ENCODE peak calls at places on chromosomes 11 and 22, in nine cellular contexts. One of them, this sample, is unnamed.

GRCh38 chr22:48156603-48157355 is 1394.3 kb downstream of the TBC1D22A start:
- DNase-seq in CD8-positive, alpha-beta T cell: no peak
- DNase-seq in heart right ventricle: no peak
- DNase-seq in GM13977: no peak
- DNase-seq in mesothelial cell of epicardium: no peak
- DNase-seq in fibroblast of the aortic adventitia: no peak
- DNase-seq in fibroblast of lung: no peak
- DNase-seq in lower leg skin: no peak
- DNase-seq in left ventricle myocardium inferior: no peak
- DNase-seq in this sample: no peak

GRCh38 chr11:120023551-120023950 is 114.4 kb downstream of the TRIM29 start:
- DNase-seq in CD8-positive, alpha-beta T cell: no peak
- DNase-seq in heart right ventricle: no peak
- DNase-seq in GM13977: no peak
- DNase-seq in mesothelial cell of epicardium: no peak
- DNase-seq in fibroblast of the aortic adventitia: no peak
- DNase-seq in fibroblast of lung: no peak
- DNase-seq in lower leg skin: no peak
- DNase-seq in left ventricle myocardium inferior: no peak
- DNase-seq in this sample: no peak

GRCh38 chr22:39462443-39463147 is 5.8 kb downstream of the MGAT3 start:
- DNase-seq in CD8-positive, alpha-beta T cell: no peak
- DNase-seq in heart right ventricle: peak; percentile 74
- DNase-seq in GM13977: peak; percentile 57
- DNase-seq in mesothelial cell of epicardium: no peak
- DNase-seq in fibroblast of the aortic adventitia: no peak
- DNase-seq in fibroblast of lung: no peak
- DNase-seq in lower leg skin: no peak
- DNase-seq in left ventricle myocardium inferior: peak; percentile 63
- DNase-seq in this sample: no peak

GRCh38 chr11:17547051-17547577 is at the start of gene OTOG:
- DNase-seq in CD8-positive, alpha-beta T cell: no peak
- DNase-seq in heart right ventricle: no peak
- DNase-seq in GM13977: no peak
- DNase-seq in mesothelial cell of epicardium: no peak
- DNase-seq in fibroblast of the aortic adventitia: no peak
- DNase-seq in fibroblast of lung: no peak
- DNase-seq in lower leg skin: no peak
- DNase-seq in left ventricle myocardium inferior: no peak
- DNase-seq in this sample: no peak

GRCh38 chr11:33256031-33256807 is 962 bp upstream of the HIPK3 start:
- DNase-seq in CD8-positive, alpha-beta T cell: no peak
- DNase-seq in heart right ventricle: no peak
- DNase-seq in GM13977: no peak
- DNase-seq in mesothelial cell of epicardium: no peak
- DNase-seq in fibroblast of the aortic adventitia: peak; percentile 39
- DNase-seq in fibroblast of lung: no peak
- DNase-seq in lower leg skin: no peak
- DNase-seq in left ventricle myocardium inferior: no peak
- DNase-seq in this sample: no peak

GRCh38 chr22:30305519-30305905 is 16.2 kb upstream of the CASTOR1 start:
- DNase-seq in CD8-positive, alpha-beta T cell: peak; percentile 59
- DNase-seq in heart right ventricle: peak; percentile 68
- DNase-seq in GM13977: peak; percentile 63
- DNase-seq in mesothelial cell of epicardium: no peak
- DNase-seq in fibroblast of the aortic adventitia: peak; percentile 45
- DNase-seq in fibroblast of lung: no peak
- DNase-seq in lower leg skin: peak; percentile 76
- DNase-seq in left ventricle myocardium inferior: peak; percentile 78
- DNase-seq in this sample: no peak

GRCh38 chr11:71070490-71071455 is 181.6 kb downstream of the SHANK2 start:
- DNase-seq in CD8-positive, alpha-beta T cell: no peak
- DNase-seq in heart right ventricle: no peak
- DNase-seq in GM13977: no peak
- DNase-seq in mesothelial cell of epicardium: no peak
- DNase-seq in fibroblast of the aortic adventitia: no peak
- DNase-seq in fibroblast of lung: no peak
- DNase-seq in lower leg skin: no peak
- DNase-seq in left ventricle myocardium inferior: no peak
- DNase-seq in this sample: no peak

GRCh38 chr22:48483764-48484528 is 1343.7 kb downstream of the BRD1 start:
- DNase-seq in CD8-positive, alpha-beta T cell: no peak
- DNase-seq in heart right ventricle: no peak
- DNase-seq in GM13977: no peak
- DNase-seq in mesothelial cell of epicardium: no peak
- DNase-seq in fibroblast of the aortic adventitia: no peak
- DNase-seq in fibroblast of lung: no peak
- DNase-seq in lower leg skin: no peak
- DNase-seq in left ventricle myocardium inferior: no peak
- DNase-seq in this sample: peak; percentile 15

GRCh38 chr11:111421251-111421650 is 42.2 kb upstream of the POU2AF1 start:
- DNase-seq in CD8-positive, alpha-beta T cell: no peak
- DNase-seq in heart right ventricle: no peak
- DNase-seq in GM13977: no peak
- DNase-seq in mesothelial cell of epicardium: no peak
- DNase-seq in fibroblast of the aortic adventitia: no peak
- DNase-seq in fibroblast of lung: no peak
- DNase-seq in lower leg skin: no peak
- DNase-seq in left ventricle myocardium inferior: no peak
- DNase-seq in this sample: no peak

GRCh38 chr22:20567993-20568417 is 60.6 kb downstream of the MED15 start:
- DNase-seq in CD8-positive, alpha-beta T cell: no peak
- DNase-seq in heart right ventricle: no peak
- DNase-seq in GM13977: no peak
- DNase-seq in mesothelial cell of epicardium: no peak
- DNase-seq in fibroblast of the aortic adventitia: peak; percentile 67
- DNase-seq in fibroblast of lung: peak; percentile 63
- DNase-seq in lower leg skin: no peak
- DNase-seq in left ventricle myocardium inferior: peak; percentile 14
- DNase-seq in this sample: no peak

GRCh38 chr11:36311926-36312592 is 16.0 kb downstream of the PRR5L start:
- DNase-seq in CD8-positive, alpha-beta T cell: no peak
- DNase-seq in heart right ventricle: no peak
- DNase-seq in GM13977: no peak
- DNase-seq in mesothelial cell of epicardium: no peak
- DNase-seq in fibroblast of the aortic adventitia: no peak
- DNase-seq in fibroblast of lung: no peak
- DNase-seq in lower leg skin: no peak
- DNase-seq in left ventricle myocardium inferior: no peak
- DNase-seq in this sample: no peak

GRCh38 chr22:42369250-42370041 is 62.8 kb downstream of the NFAM1 start:
- DNase-seq in CD8-positive, alpha-beta T cell: peak; percentile 82
- DNase-seq in heart right ventricle: peak; percentile 90
- DNase-seq in GM13977: peak; percentile 98
- DNase-seq in mesothelial cell of epicardium: peak; percentile 76
- DNase-seq in fibroblast of the aortic adventitia: peak; percentile 88
- DNase-seq in fibroblast of lung: peak; percentile 87
- DNase-seq in lower leg skin: peak; percentile 92
- DNase-seq in left ventricle myocardium inferior: peak; percentile 93
- DNase-seq in this sample: peak; percentile 87

GRCh38 chr22:17910561-17911311 is 113.6 kb downstream of the MICAL3 start:
- DNase-seq in CD8-positive, alpha-beta T cell: no peak
- DNase-seq in heart right ventricle: peak; percentile 69
- DNase-seq in GM13977: no peak
- DNase-seq in mesothelial cell of epicardium: no peak
- DNase-seq in fibroblast of the aortic adventitia: peak; percentile 88
- DNase-seq in fibroblast of lung: peak; percentile 88
- DNase-seq in lower leg skin: peak; percentile 41
- DNase-seq in left ventricle myocardium inferior: peak; percentile 78
- DNase-seq in this sample: no peak
- TF ChIP-seq CTCF in CD8-positive, alpha-beta T cell: no peak
- TF ChIP-seq CTCF in heart right ventricle: peak; percentile 75
- TF ChIP-seq CTCF in GM13977: peak; percentile 40
- TF ChIP-seq CTCF in mesothelial cell of epicardium: no peak
- TF ChIP-seq CTCF in fibroblast of the aortic adventitia: peak; percentile 55
- TF ChIP-seq CTCF in fibroblast of lung: peak; percentile 56
- TF ChIP-seq CTCF in lower leg skin: no peak
- TF ChIP-seq CTCF in left ventricle myocardium inferior: peak; percentile 45
- TF ChIP-seq CTCF in this sample: no peak

GRCh38 chr11:6607190-6607635 is 3.6 kb downstream of the ILK start:
- DNase-seq in CD8-positive, alpha-beta T cell: no peak
- DNase-seq in heart right ventricle: no peak
- DNase-seq in GM13977: no peak
- DNase-seq in mesothelial cell of epicardium: no peak
- DNase-seq in fibroblast of the aortic adventitia: no peak
- DNase-seq in fibroblast of lung: no peak
- DNase-seq in lower leg skin: peak; percentile 2
- DNase-seq in left ventricle myocardium inferior: no peak
- DNase-seq in this sample: no peak

GRCh38 chr11:6602096-6602940 is 1.1 kb downstream of the RRP8 start:
- DNase-seq in CD8-positive, alpha-beta T cell: peak; percentile 6
- DNase-seq in heart right ventricle: no peak
- DNase-seq in GM13977: no peak
- DNase-seq in mesothelial cell of epicardium: no peak
- DNase-seq in fibroblast of the aortic adventitia: no peak
- DNase-seq in fibroblast of lung: no peak
- DNase-seq in lower leg skin: peak; percentile 10
- DNase-seq in left ventricle myocardium inferior: no peak
- DNase-seq in this sample: no peak

GRCh38 chr11:6606471-6607189 is 3.1 kb downstream of the ILK start:
- DNase-seq in CD8-positive, alpha-beta T cell: peak; percentile 66
- DNase-seq in heart right ventricle: peak; percentile 90
- DNase-seq in GM13977: peak; percentile 84
- DNase-seq in mesothelial cell of epicardium: peak; percentile 80
- DNase-seq in fibroblast of the aortic adventitia: peak; percentile 91
- DNase-seq in fibroblast of lung: peak; percentile 93
- DNase-seq in lower leg skin: peak; percentile 88
- DNase-seq in left ventricle myocardium inferior: peak; percentile 95
- DNase-seq in this sample: peak; percentile 81

GRCh38 chr11:6603287-6604080 is at the start of the genes ILK and RRP8:
- DNase-seq in CD8-positive, alpha-beta T cell: peak; percentile 89
- DNase-seq in heart right ventricle: peak; percentile 92
- DNase-seq in GM13977: peak; percentile 93
- DNase-seq in mesothelial cell of epicardium: peak; percentile 73
- DNase-seq in fibroblast of the aortic adventitia: peak; percentile 85
- DNase-seq in fibroblast of lung: peak; percentile 87
- DNase-seq in lower leg skin: peak; percentile 91
- DNase-seq in left ventricle myocardium inferior: peak; percentile 93
- DNase-seq in this sample: peak; percentile 88

DNA sequence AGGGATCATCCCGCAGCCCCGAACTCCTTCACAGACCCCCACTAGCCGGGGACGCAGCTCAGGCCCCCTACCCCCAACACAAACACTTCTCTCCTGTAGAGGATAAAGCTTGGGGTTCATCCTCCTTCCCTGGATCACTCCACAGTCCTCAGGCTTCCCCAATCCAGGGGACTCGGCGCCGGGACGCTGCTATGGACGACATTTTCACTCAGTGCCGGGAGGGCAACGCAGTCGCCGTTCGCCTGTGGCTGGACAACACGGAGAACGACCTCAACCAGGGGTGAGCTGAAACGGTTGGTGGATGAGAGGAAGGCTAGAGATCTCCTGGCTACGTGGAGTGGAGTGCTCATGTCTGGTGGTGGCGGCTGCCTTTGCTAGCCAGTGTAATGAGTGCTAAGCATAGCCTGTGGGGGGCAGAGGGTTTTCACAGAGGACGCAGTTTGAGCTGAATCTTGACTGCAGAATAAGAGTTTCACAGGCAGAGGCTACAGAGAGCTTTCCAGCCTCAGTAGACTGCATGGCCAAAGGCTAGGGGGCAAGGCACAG is 580 bp downstream of the ILK start:
- DNase-seq in CD8-positive, alpha-beta T cell: peak; percentile 65
- DNase-seq in heart right ventricle: no peak
- DNase-seq in GM13977: peak; percentile 81
- DNase-seq in mesothelial cell of epicardium: no peak
- DNase-seq in fibroblast of the aortic adventitia: peak; percentile 77
- DNase-seq in fibroblast of lung: peak; percentile 73
- DNase-seq in lower leg skin: peak; percentile 30
- DNase-seq in left ventricle myocardium inferior: no peak
- DNase-seq in this sample: no peak
- TF ChIP-seq CTCF in CD8-positive, alpha-beta T cell: peak; percentile 37
- TF ChIP-seq CTCF in heart right ventricle: peak; percentile 48
- TF ChIP-seq CTCF in GM13977: peak; percentile 51
- TF ChIP-seq CTCF in mesothelial cell of epicardium: no peak
- TF ChIP-seq CTCF in fibroblast of the aortic adventitia: peak; percentile 47
- TF ChIP-seq CTCF in fibroblast of lung: peak; percentile 21
- TF ChIP-seq CTCF in lower leg skin: no peak
- TF ChIP-seq CTCF in left ventricle myocardium inferior: peak; percentile 30
- TF ChIP-seq CTCF in this sample: no peak

GRCh38 chr11:103927535-103927934 is 108.9 kb upstream of the DDI1 start:
- DNase-seq in CD8-positive, alpha-beta T cell: no peak
- DNase-seq in heart right ventricle: no peak
- DNase-seq in GM13977: no peak
- DNase-seq in mesothelial cell of epicardium: no peak
- DNase-seq in fibroblast of the aortic adventitia: peak; percentile 57
- DNase-seq in fibroblast of lung: peak; percentile 67
- DNase-seq in lower leg skin: no peak
- DNase-seq in left ventricle myocardium inferior: no peak
- DNase-seq in this sample: no peak
- TF ChIP-seq CTCF in CD8-positive, alpha-beta T cell: no peak
- TF ChIP-seq CTCF in heart right ventricle: peak; percentile 51
- TF ChIP-seq CTCF in GM13977: peak; percentile 67
- TF ChIP-seq CTCF in mesothelial cell of epicardium: no peak
- TF ChIP-seq CTCF in fibroblast of the aortic adventitia: peak; percentile 47
- TF ChIP-seq CTCF in fibroblast of lung: peak; percentile 23
- TF ChIP-seq CTCF in lower leg skin: no peak
- TF ChIP-seq CTCF in left ventricle myocardium inferior: peak; percentile 57
- TF ChIP-seq CTCF in this sample: no peak

GRCh38 chr11:19953909-19954308 is 206.4 kb downstream of the DBX1 start:
- DNase-seq in CD8-positive, alpha-beta T cell: no peak
- DNase-seq in heart right ventricle: no peak
- DNase-seq in GM13977: no peak
- DNase-seq in mesothelial cell of epicardium: no peak
- DNase-seq in fibroblast of the aortic adventitia: peak; percentile 89
- DNase-seq in fibroblast of lung: peak; percentile 88
- DNase-seq in lower leg skin: no peak
- DNase-seq in left ventricle myocardium inferior: no peak
- DNase-seq in this sample: no peak
- TF ChIP-seq CTCF in CD8-positive, alpha-beta T cell: no peak
- TF ChIP-seq CTCF in heart right ventricle: peak; percentile 58
- TF ChIP-seq CTCF in GM13977: no peak
- TF ChIP-seq CTCF in mesothelial cell of epicardium: no peak
- TF ChIP-seq CTCF in fibroblast of the aortic adventitia: peak; percentile 79
- TF ChIP-seq CTCF in fibroblast of lung: peak; percentile 77
- TF ChIP-seq CTCF in lower leg skin: no peak
- TF ChIP-seq CTCF in left ventricle myocardium inferior: peak; percentile 66
- TF ChIP-seq CTCF in this sample: peak; percentile 26

GRCh38 chr11:2208691-2209369 is 37.2 kb upstream of the TH start:
- DNase-seq in CD8-positive, alpha-beta T cell: no peak
- DNase-seq in heart right ventricle: no peak
- DNase-seq in GM13977: no peak
- DNase-seq in mesothelial cell of epicardium: peak; percentile 15
- DNase-seq in fibroblast of the aortic adventitia: no peak
- DNase-seq in fibroblast of lung: no peak
- DNase-seq in lower leg skin: peak; percentile 14
- DNase-seq in left ventricle myocardium inferior: peak; percentile 13
- DNase-seq in this sample: peak; percentile 68
- TF ChIP-seq CTCF in CD8-positive, alpha-beta T cell: no peak
- TF ChIP-seq CTCF in heart right ventricle: no peak
- TF ChIP-seq CTCF in GM13977: no peak
- TF ChIP-seq CTCF in mesothelial cell of epicardium: no peak
- TF ChIP-seq CTCF in fibroblast of the aortic adventitia: no peak
- TF ChIP-seq CTCF in fibroblast of lung: no peak
- TF ChIP-seq CTCF in lower leg skin: no peak
- TF ChIP-seq CTCF in left ventricle myocardium inferior: no peak
- TF ChIP-seq CTCF in this sample: peak; percentile 35

GRCh38 chr11:61728066-61728939 is 24.1 kb upstream of the MYRF start:
- DNase-seq in CD8-positive, alpha-beta T cell: no peak
- DNase-seq in heart right ventricle: no peak
- DNase-seq in GM13977: peak; percentile 60
- DNase-seq in mesothelial cell of epicardium: no peak
- DNase-seq in fibroblast of the aortic adventitia: no peak
- DNase-seq in fibroblast of lung: no peak
- DNase-seq in lower leg skin: no peak
- DNase-seq in left ventricle myocardium inferior: no peak
- DNase-seq in this sample: no peak
- TF ChIP-seq CTCF in CD8-positive, alpha-beta T cell: no peak
- TF ChIP-seq CTCF in heart right ventricle: no peak
- TF ChIP-seq CTCF in GM13977: peak; percentile 17
- TF ChIP-seq CTCF in mesothelial cell of epicardium: no peak
- TF ChIP-seq CTCF in fibroblast of the aortic adventitia: no peak
- TF ChIP-seq CTCF in fibroblast of lung: no peak
- TF ChIP-seq CTCF in lower leg skin: no peak
- TF ChIP-seq CTCF in left ventricle myocardium inferior: no peak
- TF ChIP-seq CTCF in this sample: no peak

This sample was measured in breast epithelium.